ENCODE peak calls at places on chromosome 10, in nine cellular contexts. E is transverse colon; F is esophagus muscularis mucosa; J is CD8-positive, alpha-beta T cell; S is AG04450; H is Peyer's patch; K is left ventricle myocardium inferior; C is neural progenitor cell; T is fibroblast of mammary gland. Q is an unnamed sample.
A peak's percentile ranks its signal among the peaks of the same experiment; 100 is the strongest.

GRCh38 chr10:121647401-121647800 is 49.2 kb upstream of the FGFR2 start:
- DNase-seq in E (no peak), F (no peak), J (no peak), S (no peak), H (no peak), K (no peak), C (no peak), T (no peak), Q (no peak)

GRCh38 chr10:96096958-96097357 is 33.1 kb upstream of the ZNF518A start:
- DNase-seq in E (no peak), F (no peak), J (no peak), S (no peak), H (no peak), K (no peak), C (no peak), T (no peak), Q (no peak)

GRCh38 chr10:11146402-11147171 is 128.9 kb downstream of the CELF2 start:
- DNase-seq in E (no peak), F (no peak), J (no peak), S (no peak), H (no peak), K (no peak), C (no peak), T (peak; percentile 48), Q (no peak)

GRCh38 chr10:111440501-111440900 is 363.7 kb downstream of the ADRA2A start:
- DNase-seq in E (no peak), F (no peak), J (no peak), S (no peak), H (no peak), K (no peak), C (no peak), T (no peak), Q (no peak)

GRCh38 chr10:6592080-6592479 is 12.0 kb upstream of the PRKCQ start:
- DNase-seq in E (no peak), F (no peak), J (no peak), S (no peak), H (no peak), K (no peak), C (no peak), T (no peak), Q (no peak)

GRCh38 chr10:34313888-34314287 is 501.2 kb downstream of the PARD3 start:
- DNase-seq in E (no peak), F (no peak), J (no peak), S (no peak), H (no peak), K (no peak), C (no peak), T (no peak), Q (no peak)

GRCh38 chr10:26556756-26557640 is 118.9 kb downstream of the APBB1IP start:
- DNase-seq in E (no peak), F (no peak), J (peak; percentile 34), S (no peak), H (peak; percentile 72), K (no peak), C (peak; percentile 66), T (peak; percentile 76), Q (peak; percentile 59)

GRCh38 chr10:3330687-3331086 is 158.1 kb upstream of the PITRM1 start:
- DNase-seq in E (no peak), F (no peak), J (no peak), S (peak; percentile 16), H (no peak), K (no peak), C (no peak), T (peak; percentile 87), Q (no peak)

GRCh38 chr10:59718246-59718645 is 8.6 kb upstream of the SLC16A9 start:
- DNase-seq in E (no peak), F (no peak), J (no peak), S (no peak), H (no peak), K (no peak), C (no peak), T (no peak), Q (no peak)

GRCh38 chr10:59720377-59720776 is 10.7 kb upstream of the SLC16A9 start:
- DNase-seq in E (no peak), F (no peak), J (no peak), S (no peak), H (no peak), K (no peak), C (no peak), T (no peak), Q (no peak)

GRCh38 chr10:59724098-59724938 is 14.7 kb upstream of the SLC16A9 start:
- DNase-seq in E (peak; percentile 37), F (no peak), J (no peak), S (no peak), H (peak; percentile 76), K (no peak), C (no peak), T (no peak), Q (no peak)

DNA sequence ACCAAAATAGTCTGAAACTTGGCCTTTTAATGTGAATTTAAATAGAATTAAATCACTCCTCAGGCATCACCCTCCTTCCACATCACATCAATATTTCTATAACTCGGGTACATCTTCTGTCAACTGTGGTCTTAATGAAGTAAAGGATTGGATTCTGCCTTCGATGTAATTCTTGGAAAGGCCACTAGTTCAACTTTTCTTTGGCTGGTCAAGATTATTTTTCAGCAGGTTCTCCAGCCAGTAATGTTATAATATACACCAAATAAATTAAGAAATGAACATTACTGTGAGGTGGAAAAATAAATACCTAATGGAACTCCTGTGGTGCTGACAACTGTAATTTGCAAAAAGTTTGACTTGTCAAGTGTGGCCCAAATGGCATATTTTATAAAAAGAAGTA is 9.7 kb upstream of the SLC16A9 start:
- DNase-seq in E (no peak), F (no peak), J (no peak), S (no peak), H (no peak), K (no peak), C (no peak), T (no peak), Q (no peak)
- TF ChIP-seq CTCF in E (no peak), F (no peak), J (no peak), S (peak; percentile 10), H (peak; percentile 5), K (no peak), C (peak; percentile 27), T (peak; percentile 13), Q (no peak)

DNA sequence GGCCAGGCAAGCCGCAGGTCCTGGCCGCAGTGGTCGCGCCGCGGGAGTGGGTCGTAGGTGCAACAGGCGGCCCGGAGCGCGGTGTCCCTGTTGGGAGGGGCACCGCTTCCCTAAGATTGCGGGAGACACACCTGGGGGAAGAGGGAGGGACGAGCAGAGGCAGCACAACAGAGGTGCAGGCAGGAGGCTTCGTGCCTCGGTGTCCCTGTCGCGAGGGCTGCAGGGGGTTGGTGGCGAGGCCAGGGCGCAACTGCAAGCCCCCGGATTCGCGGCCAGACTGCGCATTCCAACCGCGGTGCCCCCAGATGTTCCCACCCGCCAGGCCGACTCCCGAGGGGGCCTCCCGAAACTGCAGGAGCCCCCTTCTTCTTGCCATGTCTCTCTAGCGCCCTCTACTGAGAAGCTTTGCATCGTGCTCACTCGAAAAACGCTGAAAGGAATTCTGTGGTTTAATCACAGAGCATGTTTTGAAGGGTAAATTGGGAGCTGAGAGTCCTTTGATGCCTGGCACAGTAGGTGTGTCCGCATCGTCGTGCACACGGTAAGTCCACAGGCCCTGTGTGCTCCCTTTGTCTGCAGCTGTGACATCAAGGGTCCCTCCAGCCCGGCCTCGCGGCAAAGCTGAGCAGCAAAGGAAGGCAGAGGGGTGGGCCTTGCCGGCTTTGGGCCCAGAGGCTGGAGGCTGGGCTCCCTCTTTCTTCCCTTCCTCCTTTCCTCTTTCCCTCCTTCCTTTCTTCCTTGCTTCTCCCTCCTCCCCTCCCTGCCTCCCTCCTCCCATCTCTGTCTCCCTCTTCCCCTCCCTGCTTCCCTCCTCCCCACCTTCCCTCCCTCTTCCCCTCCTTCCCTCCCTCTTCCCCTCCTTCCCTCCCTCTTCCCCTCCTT is 6.2 kb upstream of the MBL2 start:
- DNase-seq in E (no peak), F (peak; percentile 70), J (no peak), S (no peak), H (no peak), K (no peak), C (peak; percentile 49), T (peak; percentile 18), Q (peak; percentile 71)
- TF ChIP-seq CTCF in E (no peak), F (no peak), J (no peak), S (peak; percentile 64), H (peak; percentile 12), K (peak; percentile 54), C (peak; percentile 50), T (peak; percentile 44), Q (peak; percentile 93)

GRCh38 chr10:55174419-55174818 is 373.4 kb upstream of the PCDH15 start:
- DNase-seq in E (no peak), F (peak; percentile 55), J (no peak), S (no peak), H (no peak), K (no peak), C (peak; percentile 21), T (no peak), Q (peak; percentile 7)
- TF ChIP-seq CTCF in E (no peak), F (no peak), J (no peak), S (no peak), H (no peak), K (no peak), C (peak; percentile 40), T (no peak), Q (no peak)

GRCh38 chr10:28305551-28305950 is 2.7 kb upstream of the MPP7 start:
- DNase-seq in E (no peak), F (no peak), J (no peak), S (no peak), H (no peak), K (no peak), C (no peak), T (no peak), Q (no peak)

GRCh38 chr10:28302012-28302667 is 724 bp downstream of the MPP7 start:
- DNase-seq in E (peak; percentile 14), F (no peak), J (no peak), S (no peak), H (no peak), K (no peak), C (peak; percentile 38), T (no peak), Q (peak; percentile 52)

GRCh38 chr10:28300027-28300426 is 2.8 kb downstream of the MPP7 start:
- DNase-seq in E (no peak), F (no peak), J (peak; percentile 43), S (no peak), H (no peak), K (no peak), C (no peak), T (no peak), Q (no peak)

GRCh38 chr10:28304032-28304571 is 1.2 kb upstream of the MPP7 start:
- DNase-seq in E (no peak), F (no peak), J (no peak), S (no peak), H (no peak), K (no peak), C (no peak), T (no peak), Q (no peak)

DNA sequence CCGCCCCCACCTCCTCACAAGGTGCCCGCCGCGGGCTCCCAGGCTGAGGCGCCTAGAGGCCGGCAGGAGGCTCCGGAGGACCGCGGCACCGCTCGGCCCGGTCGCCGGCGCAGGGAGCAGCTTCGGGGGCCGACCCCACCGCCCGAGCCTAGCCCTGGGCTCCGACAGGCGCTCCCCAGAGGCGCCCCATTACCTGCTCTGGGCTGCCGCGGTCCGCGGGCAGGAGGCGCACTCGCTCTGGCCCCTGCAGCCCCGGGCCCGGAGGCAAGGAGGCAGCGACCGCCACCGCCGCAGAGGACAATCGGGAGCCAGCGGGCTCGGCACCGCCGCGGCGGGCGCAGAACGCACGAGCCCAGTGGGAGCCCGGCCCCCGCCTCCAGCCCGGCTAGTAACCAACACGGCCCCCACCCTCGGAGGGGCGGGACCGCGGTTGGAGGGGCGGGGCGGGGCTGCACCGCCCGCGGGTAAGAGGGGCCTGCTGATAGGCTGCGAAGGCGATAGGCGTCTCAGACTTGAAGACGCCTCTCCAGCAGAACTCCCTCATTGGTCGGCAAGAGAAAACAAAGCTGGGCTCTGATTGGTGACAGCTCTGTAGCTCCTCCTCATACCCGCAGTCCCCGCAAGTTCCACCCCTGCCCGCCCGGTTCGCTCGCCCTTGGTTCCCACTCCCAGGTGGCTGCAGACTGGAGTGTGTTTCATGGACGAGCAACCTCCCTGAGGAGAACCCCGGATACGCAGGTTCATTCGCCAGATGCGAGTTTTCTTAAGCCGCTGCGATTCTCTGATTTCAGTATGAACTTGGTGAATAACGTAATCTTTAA is at the start of gene MPP7:
- DNase-seq in E (peak; percentile 95), F (peak; percentile 99), J (peak; percentile 96), S (peak; percentile 96), H (peak; percentile 98), K (peak; percentile 95), C (peak; percentile 98), T (peak; percentile 96), Q (peak; percentile 98)
- TF ChIP-seq CTCF in E (peak; percentile 42), F (peak; percentile 65), J (peak; percentile 61), S (peak; percentile 19), H (peak; percentile 62), K (peak; percentile 48), C (peak; percentile 48), T (no peak), Q (peak; percentile 22)